ENCODE peak calls at places on chromosomes 13 and 19, in five cellular contexts. Z is CMK, G is choroid plexus epithelial cell, Q is T-helper 17 cell, X is H1. A is an unnamed sample.

GRCh38 chr19:43624933-43625332 is 5.5 kb upstream of the ZNF428 start:
- DNase-seq in Q (peak; percentile 71), Z (no peak), X (no peak), G (peak; percentile 43), A (no peak)

GRCh38 chr13:66826398-66826797 is 403.7 kb downstream of the PCDH9 start:
- DNase-seq in X (no peak), Q (no peak), G (peak; percentile 45), Z (no peak), A (no peak)

GRCh38 chr13:98199480-98199879 is 22.4 kb upstream of the RNF113B start:
- DNase-seq in Z (no peak), X (no peak), G (no peak), Q (no peak), A (no peak)

GRCh38 chr19:41421314-41421713 is 5.9 kb downstream of the B3GNT8 start:
- DNase-seq in Z (no peak), X (no peak), Q (no peak), G (no peak), A (no peak)

GRCh38 chr19:17889609-17890214 is 18.0 kb downstream of the SLC5A5 start:
- DNase-seq in Z (no peak), Q (no peak), G (peak; percentile 61), X (no peak), A (no peak)

GRCh38 chr19:9869008-9869617 is 34.0 kb downstream of the PIN1 start:
- DNase-seq in G (no peak), Q (no peak), Z (no peak), X (no peak), A (no peak)

GRCh38 chr13:44174769-44175425 is 198.7 kb upstream of the SERP2 start:
- DNase-seq in Z (no peak), G (peak; percentile 64), Q (no peak), X (no peak), A (no peak)

GRCh38 chr13:76440568-76440967 is 445.6 kb downstream of the KCTD12 start:
- DNase-seq in X (no peak), Q (no peak), Z (no peak), G (no peak), A (no peak)

GRCh38 chr13:25217023-25217909 is 45.2 kb upstream of the AMER2 start:
- DNase-seq in X (no peak), Z (no peak), G (peak; percentile 41), Q (no peak), A (no peak)

GRCh38 chr13:37143901-37144300 is 38.4 kb upstream of the CSNK1A1L start:
- DNase-seq in Q (no peak), Z (no peak), X (no peak), G (peak; percentile 63), A (no peak)

GRCh38 chr13:36059366-36059765 is 71.8 kb downstream of the DCLK1 start:
- DNase-seq in Q (no peak), G (no peak), Z (no peak), X (no peak), A (no peak)

GRCh38 chr19:46963093-46963734 is 56.4 kb upstream of the NPAS1 start:
- DNase-seq in Q (no peak), G (peak; percentile 87), X (no peak), Z (no peak), A (no peak)

GRCh38 chr19:43638214-43638990 is 1.2 kb downstream of the CADM4 start:
- DNase-seq in X (no peak), Z (no peak), Q (no peak), G (no peak), A (no peak)

GRCh38 chr13:32415019-32415418 is 12.9 kb downstream of the N4BP2L1 start:
- DNase-seq in Q (no peak), X (no peak), G (peak; percentile 47), Z (no peak), A (no peak)

GRCh38 chr19:5131031-5131865 is 162.3 kb downstream of the KDM4B start:
- DNase-seq in X (no peak), G (no peak), Q (no peak), Z (no peak), A (no peak)

A was measured in glomerular endothelial cell.